ENCODE peak calls at places on chromosomes 2 and 18, in four cellular contexts. S, R, X and Q are unnamed samples.

GRCh38 chr18:49756671-49757362 is 56.5 kb downstream of the ACAA2 start:
- DNase-seq in S (no peak), R (no peak), X (no peak), Q (no peak)

GRCh38 chr2:33411765-33412164 is 64.7 kb upstream of the RASGRP3 start:
- DNase-seq in S (no peak), R (peak), X (no peak), Q (no peak)

GRCh38 chr2:25358836-25359235 is 17.1 kb upstream of the DNMT3A start:
- DNase-seq in S (no peak), R (no peak), X (no peak), Q (no peak)

GRCh38 chr2:241561811-241562210 is 3.3 kb downstream of the BOK start:
- DNase-seq in S (no peak), R (no peak), X (peak), Q (peak)

GRCh38 chr2:47695800-47696477 is 87.0 kb upstream of the MSH6 start:
- DNase-seq in S (no peak), R (no peak), X (no peak), Q (no peak)

GRCh38 chr18:54209471-54210180 is 14.8 kb downstream of the MBD2 start:
- DNase-seq in S (no peak), R (no peak), X (no peak), Q (no peak)

GRCh38 chr18:50973367-50974126 is 5.7 kb downstream of the ELAC1 start:
- DNase-seq in S (no peak), R (peak), X (no peak), Q (peak)

GRCh38 chr2:189982777-189983394 is 79.6 kb downstream of the MSTN start:
- DNase-seq in S (no peak), R (peak), X (no peak), Q (no peak)

GRCh38 chr2:196249860-196250259 is 78.5 kb upstream of the STK17B start:
- DNase-seq in S (no peak), R (no peak), X (no peak), Q (no peak)

GRCh38 chr2:242075683-242076082 is 206.2 kb downstream of the RTP5 start:
- DNase-seq in S (no peak), R (peak), X (no peak), Q (no peak)

GRCh38 chr2:69097148-69097610 is 84.2 kb downstream of the ANTXR1 start:
- DNase-seq in S (no peak), R (no peak), X (no peak), Q (no peak)

GRCh38 chr2:33395660-33396249 is 80.7 kb upstream of the RASGRP3 start:
- DNase-seq in S (no peak), R (peak), X (no peak), Q (peak)

GRCh38 chr2:172074254-172074653 is 11.1 kb upstream of the DLX1 start:
- DNase-seq in S (no peak), R (no peak), X (no peak), Q (no peak)

GRCh38 chr2:27085670-27086089 is 892 bp upstream of the KHK start:
- DNase-seq in S (no peak), R (peak), X (peak), Q (peak)

GRCh38 chr18:62716679-62717058 is 1.3 kb downstream of the PHLPP1 start:
- DNase-seq in S (peak), R (peak), X (peak), Q (no peak)

GRCh38 chr18:60753753-60754152 is 381.2 kb upstream of the MC4R start:
- DNase-seq in S (no peak), R (no peak), X (no peak), Q (no peak)

GRCh38 chr2:131034122-131035051 is 58.9 kb downstream of the FAM168B start:
- DNase-seq in S (no peak), R (no peak), X (peak), Q (no peak)

GRCh38 chr2:55054076-55054475 is 3.8 kb upstream of the RTN4 start:
- DNase-seq in S (no peak), R (no peak), X (no peak), Q (no peak)